ENCODE peak calls at places on chromosomes 11 and 22, in eight cellular contexts. Y is activated T-cell treated with anti-CD3 and anti-CD28 coated beads for 48 hours; L is HEK293T; B is LNCaP clone FGC; N is activated CD8-positive, alpha-beta memory T cell treated with anti-CD3 and anti-CD28 coated beads, Interleukin-2, amount 10 ng/mL, durations not matched to agents 7 days and 5 days; K is mammary epithelial cell; V is H9; Z is A549. F is an unnamed sample.

GRCh38 chr11:46367244-46367915 is 14.1 kb upstream of the MDK start:
- DNase-seq in Y (peak), Z (peak), L (peak), B (no peak), N (peak), K (no peak), V (peak), F (peak)

GRCh38 chr11:35998651-35999050 is 54.8 kb downstream of the LDLRAD3 start:
- DNase-seq in K (no peak), N (no peak), B (no peak), Z (no peak), Y (no peak), L (no peak), V (no peak), F (no peak)

GRCh38 chr11:3123316-3123715 is 41.8 kb downstream of the OSBPL5 start:
- DNase-seq in K (no peak), Y (no peak), Z (no peak), B (peak), L (no peak), V (peak), N (no peak), F (no peak)

GRCh38 chr11:75155570-75156422 is 4.9 kb downstream of the SLCO2B1 start:
- DNase-seq in Y (no peak), K (no peak), N (no peak), B (no peak), V (no peak), L (no peak), Z (peak), F (no peak)

GRCh38 chr11:6354651-6355485 is 34.6 kb upstream of the CAVIN3 start:
- DNase-seq in K (no peak), Z (no peak), V (no peak), L (no peak), Y (no peak), B (no peak), N (no peak), F (no peak)

GRCh38 chr11:102237096-102237735 is 80.1 kb upstream of the BIRC3 start:
- DNase-seq in B (no peak), Z (no peak), K (peak), V (no peak), N (no peak), Y (no peak), L (no peak), F (no peak)

GRCh38 chr11:83019888-83020579 is 51.7 kb downstream of the RAB30 start:
- DNase-seq in Y (no peak), B (no peak), V (no peak), K (peak), L (no peak), Z (no peak), N (no peak), F (no peak)

GRCh38 chr11:19644316-19644715 is 68.3 kb upstream of the NAV2 start:
- DNase-seq in N (no peak), V (no peak), Y (no peak), K (no peak), L (no peak), Z (no peak), B (no peak), F (no peak)

GRCh38 chr11:113142508-113142907 is 171.9 kb upstream of the TTC12 start:
- DNase-seq in L (no peak), Z (no peak), B (no peak), Y (no peak), N (no peak), K (no peak), V (no peak), F (no peak)

GRCh38 chr11:75553889-75554257 is 8.2 kb upstream of the SERPINH1 start:
- DNase-seq in Y (no peak), L (no peak), K (no peak), B (no peak), N (no peak), V (no peak), Z (no peak), F (no peak)

GRCh38 chr11:97364047-97364446 is 974.2 kb downstream of the JRKL start:
- DNase-seq in Y (no peak), N (no peak), B (no peak), K (no peak), Z (no peak), L (no peak), V (no peak), F (no peak)

GRCh38 chr22:38038890-38039812 is 18.1 kb upstream of the PICK1 start:
- DNase-seq in N (no peak), Y (no peak), V (no peak), K (no peak), Z (no peak), L (no peak), B (no peak), F (no peak)

GRCh38 chr11:86484164-86484794 is 109.6 kb downstream of the CCDC81 start:
- DNase-seq in B (no peak), K (peak), N (no peak), Y (no peak), Z (peak), V (no peak), L (peak), F (no peak)

GRCh38 chr11:17599460-17599925 is 52.4 kb downstream of the OTOG start:
- DNase-seq in L (no peak), N (peak), Z (no peak), Y (no peak), K (no peak), B (no peak), V (no peak), F (no peak)

GRCh38 chr11:66810576-66811185 is 32.6 kb upstream of the RCE1 start:
- DNase-seq in V (no peak), Y (no peak), K (no peak), B (no peak), L (no peak), Z (no peak), N (no peak), F (no peak)

GRCh38 chr11:67301951-67302516 is 1.3 kb upstream of the SSH3 start:
- DNase-seq in V (peak), K (no peak), L (peak), N (no peak), B (no peak), Z (peak), Y (no peak), F (no peak)

GRCh38 chr11:110755961-110756360 is 43.7 kb upstream of the ARHGAP20 start:
- DNase-seq in L (no peak), K (no peak), N (no peak), Y (no peak), Z (no peak), B (peak), V (no peak), F (no peak)

GRCh38 chr11:44015624-44016007 is 32.2 kb upstream of the ACCSL start:
- DNase-seq in Z (no peak), B (no peak), N (peak), V (no peak), L (no peak), Y (no peak), K (no peak), F (no peak)

GRCh38 chr11:44600739-44601416 is 35.4 kb downstream of the CD82 start:
- DNase-seq in L (no peak), B (no peak), N (no peak), K (no peak), V (peak), Y (no peak), Z (no peak), F (no peak)

GRCh38 chr22:41995211-41995610 is 3.4 kb upstream of the WBP2NL start:
- DNase-seq in Y (no peak), B (no peak), V (no peak), L (no peak), N (no peak), Z (no peak), K (no peak), F (no peak)

GRCh38 chr22:45424241-45424731 is 10.8 kb downstream of the RIBC2 start:
- DNase-seq in V (no peak), Z (no peak), K (no peak), L (no peak), B (no peak), Y (no peak), N (peak), F (no peak)

GRCh38 chr11:102926517-102926916 is 29.0 kb downstream of the MMP13 start:
- DNase-seq in B (no peak), Y (no peak), N (no peak), Z (no peak), K (no peak), L (no peak), V (no peak), F (no peak)

GRCh38 chr11:62489204-62489603 is 57.4 kb downstream of the AHNAK start:
- DNase-seq in B (no peak), V (no peak), Z (no peak), N (no peak), K (no peak), Y (no peak), L (no peak), F (no peak)